ENCODE peak calls at places on chromosome 22, in four cellular contexts. One of them, this sample, is unnamed.

GRCh38 chr22:49034836-49035817 is 792.5 kb downstream of the BRD1 start:
- DNase-seq in Ammon's horn: no peak
- DNase-seq in stimulated activated CD4-positive, alpha-beta T cell treated with anti-CD3 and anti-CD28 coated beads, Interleukin-12 subunit alpha, Interleukin-12 subunit beta, amount 100 ng/mL, for 48 hours: no peak
- DNase-seq in body of pancreas: no peak
- DNase-seq in this sample: no peak

GRCh38 chr22:37499006-37499707 is 13.0 kb upstream of the MFNG start:
- DNase-seq in Ammon's horn: no peak
- DNase-seq in body of pancreas: no peak
- DNase-seq in stimulated activated CD4-positive, alpha-beta T cell treated with anti-CD3 and anti-CD28 coated beads, Interleukin-12 subunit alpha, Interleukin-12 subunit beta, amount 100 ng/mL, for 48 hours: no peak
- DNase-seq in this sample: no peak

GRCh38 chr22:41571786-41572185 is 11.0 kb downstream of the CSDC2 start:
- DNase-seq in body of pancreas: no peak
- DNase-seq in stimulated activated CD4-positive, alpha-beta T cell treated with anti-CD3 and anti-CD28 coated beads, Interleukin-12 subunit alpha, Interleukin-12 subunit beta, amount 100 ng/mL, for 48 hours: no peak
- DNase-seq in Ammon's horn: no peak
- DNase-seq in this sample: no peak

GRCh38 chr22:47129902-47130301 is 367.5 kb downstream of the TBC1D22A start:
- DNase-seq in Ammon's horn: no peak
- DNase-seq in stimulated activated CD4-positive, alpha-beta T cell treated with anti-CD3 and anti-CD28 coated beads, Interleukin-12 subunit alpha, Interleukin-12 subunit beta, amount 100 ng/mL, for 48 hours: no peak
- DNase-seq in body of pancreas: peak
- DNase-seq in this sample: no peak

GRCh38 chr22:29780781-29781676 is 13.9 kb downstream of the UQCR10 start:
- DNase-seq in Ammon's horn: peak
- DNase-seq in stimulated activated CD4-positive, alpha-beta T cell treated with anti-CD3 and anti-CD28 coated beads, Interleukin-12 subunit alpha, Interleukin-12 subunit beta, amount 100 ng/mL, for 48 hours: no peak
- DNase-seq in body of pancreas: no peak
- DNase-seq in this sample: no peak

GRCh38 chr22:30246962-30247376 is 410 bp upstream of the LIF start:
- DNase-seq in Ammon's horn: no peak
- DNase-seq in body of pancreas: no peak
- DNase-seq in stimulated activated CD4-positive, alpha-beta T cell treated with anti-CD3 and anti-CD28 coated beads, Interleukin-12 subunit alpha, Interleukin-12 subunit beta, amount 100 ng/mL, for 48 hours: no peak
- DNase-seq in this sample: no peak

GRCh38 chr22:49084203-49084602 is 743.5 kb downstream of the BRD1 start:
- DNase-seq in stimulated activated CD4-positive, alpha-beta T cell treated with anti-CD3 and anti-CD28 coated beads, Interleukin-12 subunit alpha, Interleukin-12 subunit beta, amount 100 ng/mL, for 48 hours: no peak
- DNase-seq in Ammon's horn: no peak
- DNase-seq in body of pancreas: no peak
- DNase-seq in this sample: no peak

GRCh38 chr22:45579306-45579705 is 76.6 kb downstream of the FBLN1 start:
- DNase-seq in body of pancreas: no peak
- DNase-seq in stimulated activated CD4-positive, alpha-beta T cell treated with anti-CD3 and anti-CD28 coated beads, Interleukin-12 subunit alpha, Interleukin-12 subunit beta, amount 100 ng/mL, for 48 hours: no peak
- DNase-seq in Ammon's horn: no peak
- DNase-seq in this sample: no peak

GRCh38 chr22:37187552-37187890 is 526 bp downstream of the C1QTNF6 start:
- DNase-seq in body of pancreas: no peak
- DNase-seq in stimulated activated CD4-positive, alpha-beta T cell treated with anti-CD3 and anti-CD28 coated beads, Interleukin-12 subunit alpha, Interleukin-12 subunit beta, amount 100 ng/mL, for 48 hours: no peak
- DNase-seq in Ammon's horn: no peak
- DNase-seq in this sample: no peak

GRCh38 chr22:25134451-25134850 is 65.2 kb upstream of the CRYBB3 start:
- DNase-seq in body of pancreas: no peak
- DNase-seq in Ammon's horn: no peak
- DNase-seq in stimulated activated CD4-positive, alpha-beta T cell treated with anti-CD3 and anti-CD28 coated beads, Interleukin-12 subunit alpha, Interleukin-12 subunit beta, amount 100 ng/mL, for 48 hours: no peak
- DNase-seq in this sample: no peak

GRCh38 chr22:47163481-47163875 is 401.0 kb downstream of the TBC1D22A start:
- DNase-seq in body of pancreas: peak
- DNase-seq in Ammon's horn: no peak
- DNase-seq in stimulated activated CD4-positive, alpha-beta T cell treated with anti-CD3 and anti-CD28 coated beads, Interleukin-12 subunit alpha, Interleukin-12 subunit beta, amount 100 ng/mL, for 48 hours: no peak
- DNase-seq in this sample: no peak

GRCh38 chr22:37726240-37726887 is 29.5 kb downstream of the TRIOBP start:
- DNase-seq in Ammon's horn: no peak
- DNase-seq in body of pancreas: no peak
- DNase-seq in stimulated activated CD4-positive, alpha-beta T cell treated with anti-CD3 and anti-CD28 coated beads, Interleukin-12 subunit alpha, Interleukin-12 subunit beta, amount 100 ng/mL, for 48 hours: no peak
- DNase-seq in this sample: no peak

GRCh38 chr22:46875089-46875488 is 112.6 kb downstream of the TBC1D22A start:
- DNase-seq in stimulated activated CD4-positive, alpha-beta T cell treated with anti-CD3 and anti-CD28 coated beads, Interleukin-12 subunit alpha, Interleukin-12 subunit beta, amount 100 ng/mL, for 48 hours: no peak
- DNase-seq in Ammon's horn: no peak
- DNase-seq in body of pancreas: no peak
- DNase-seq in this sample: no peak

GRCh38 chr22:45294030-45294429 is 9.3 kb downstream of the UPK3A start:
- DNase-seq in body of pancreas: no peak
- DNase-seq in stimulated activated CD4-positive, alpha-beta T cell treated with anti-CD3 and anti-CD28 coated beads, Interleukin-12 subunit alpha, Interleukin-12 subunit beta, amount 100 ng/mL, for 48 hours: no peak
- DNase-seq in Ammon's horn: no peak
- DNase-seq in this sample: no peak

GRCh38 chr22:28435960-28436359 is 243.7 kb downstream of the TTC28 start:
- DNase-seq in body of pancreas: no peak
- DNase-seq in stimulated activated CD4-positive, alpha-beta T cell treated with anti-CD3 and anti-CD28 coated beads, Interleukin-12 subunit alpha, Interleukin-12 subunit beta, amount 100 ng/mL, for 48 hours: no peak
- DNase-seq in Ammon's horn: no peak
- DNase-seq in this sample: no peak

GRCh38 chr22:37183432-37184379 is 4.3 kb downstream of the C1QTNF6 start:
- DNase-seq in stimulated activated CD4-positive, alpha-beta T cell treated with anti-CD3 and anti-CD28 coated beads, Interleukin-12 subunit alpha, Interleukin-12 subunit beta, amount 100 ng/mL, for 48 hours: no peak
- DNase-seq in Ammon's horn: no peak
- DNase-seq in body of pancreas: no peak
- DNase-seq in this sample: no peak

GRCh38 chr22:46286006-46286405 is 10.7 kb upstream of the GTSE1 start:
- DNase-seq in body of pancreas: no peak
- DNase-seq in stimulated activated CD4-positive, alpha-beta T cell treated with anti-CD3 and anti-CD28 coated beads, Interleukin-12 subunit alpha, Interleukin-12 subunit beta, amount 100 ng/mL, for 48 hours: no peak
- DNase-seq in Ammon's horn: no peak
- DNase-seq in this sample: no peak

GRCh38 chr22:26805131-26805530 is 147.7 kb downstream of the MIAT start:
- DNase-seq in stimulated activated CD4-positive, alpha-beta T cell treated with anti-CD3 and anti-CD28 coated beads, Interleukin-12 subunit alpha, Interleukin-12 subunit beta, amount 100 ng/mL, for 48 hours: no peak
- DNase-seq in Ammon's horn: no peak
- DNase-seq in body of pancreas: no peak
- DNase-seq in this sample: no peak

GRCh38 chr22:39989633-39990032 is 5.1 kb upstream of the FAM83F start:
- DNase-seq in body of pancreas: no peak
- DNase-seq in Ammon's horn: no peak
- DNase-seq in stimulated activated CD4-positive, alpha-beta T cell treated with anti-CD3 and anti-CD28 coated beads, Interleukin-12 subunit alpha, Interleukin-12 subunit beta, amount 100 ng/mL, for 48 hours: no peak
- DNase-seq in this sample: no peak

GRCh38 chr22:44382461-44383038 is 69.8 kb upstream of the SHISAL1 start:
- DNase-seq in body of pancreas: no peak
- DNase-seq in stimulated activated CD4-positive, alpha-beta T cell treated with anti-CD3 and anti-CD28 coated beads, Interleukin-12 subunit alpha, Interleukin-12 subunit beta, amount 100 ng/mL, for 48 hours: no peak
- DNase-seq in Ammon's horn: no peak
- DNase-seq in this sample: no peak